ENCODE peak calls at places on chromosomes 2 and 18, in ten cellular contexts. One of them, this sample, is unnamed.

GRCh38 chr2:231929961-231930600 is 3.9 kb upstream of the NPPC start:
- DNase-seq in NCI-H510A: no peak
- DNase-seq in neuronal stem cell: no peak
- DNase-seq in D341Med: peak
- DNase-seq in GM10248: peak
- DNase-seq in HS-5: no peak
- DNase-seq in right lobe of liver: peak
- DNase-seq in activated T-cell treated with anti-CD3 and anti-CD28 coated beads for 48 hours: peak
- DNase-seq in sigmoid colon: peak
- DNase-seq in pancreas: no peak
- DNase-seq in this sample: no peak

GRCh38 chr2:73877071-73877802 is 15.6 kb upstream of the ACTG2 start:
- DNase-seq in pancreas: no peak
- DNase-seq in sigmoid colon: no peak
- DNase-seq in right lobe of liver: no peak
- DNase-seq in HS-5: no peak
- DNase-seq in activated T-cell treated with anti-CD3 and anti-CD28 coated beads for 48 hours: no peak
- DNase-seq in D341Med: no peak
- DNase-seq in neuronal stem cell: no peak
- DNase-seq in GM10248: no peak
- DNase-seq in NCI-H510A: no peak
- DNase-seq in this sample: no peak

GRCh38 chr2:54740333-54740732 is 16.9 kb downstream of the EML6 start:
- DNase-seq in D341Med: no peak
- DNase-seq in activated T-cell treated with anti-CD3 and anti-CD28 coated beads for 48 hours: no peak
- DNase-seq in sigmoid colon: no peak
- DNase-seq in HS-5: no peak
- DNase-seq in right lobe of liver: no peak
- DNase-seq in pancreas: no peak
- DNase-seq in NCI-H510A: no peak
- DNase-seq in neuronal stem cell: no peak
- DNase-seq in GM10248: no peak
- DNase-seq in this sample: no peak

GRCh38 chr2:198525196-198525595 is 720.8 kb downstream of the PLCL1 start:
- DNase-seq in HS-5: no peak
- DNase-seq in pancreas: no peak
- DNase-seq in activated T-cell treated with anti-CD3 and anti-CD28 coated beads for 48 hours: no peak
- DNase-seq in GM10248: no peak
- DNase-seq in sigmoid colon: no peak
- DNase-seq in NCI-H510A: no peak
- DNase-seq in right lobe of liver: no peak
- DNase-seq in neuronal stem cell: no peak
- DNase-seq in D341Med: no peak
- DNase-seq in this sample: no peak

GRCh38 chr2:224009605-224010330 is 29.3 kb downstream of the SERPINE2 start:
- DNase-seq in D341Med: no peak
- DNase-seq in GM10248: no peak
- DNase-seq in HS-5: no peak
- DNase-seq in NCI-H510A: no peak
- DNase-seq in sigmoid colon: no peak
- DNase-seq in pancreas: no peak
- DNase-seq in neuronal stem cell: no peak
- DNase-seq in activated T-cell treated with anti-CD3 and anti-CD28 coated beads for 48 hours: no peak
- DNase-seq in right lobe of liver: no peak
- DNase-seq in this sample: no peak

GRCh38 chr2:165114345-165114943 is 89.4 kb downstream of the SCN3A start:
- DNase-seq in sigmoid colon: no peak
- DNase-seq in HS-5: peak
- DNase-seq in D341Med: no peak
- DNase-seq in GM10248: no peak
- DNase-seq in NCI-H510A: no peak
- DNase-seq in right lobe of liver: no peak
- DNase-seq in pancreas: no peak
- DNase-seq in activated T-cell treated with anti-CD3 and anti-CD28 coated beads for 48 hours: no peak
- DNase-seq in neuronal stem cell: no peak
- DNase-seq in this sample: no peak

GRCh38 chr2:113762377-113763118 is 6.1 kb upstream of the SLC35F5 start:
- DNase-seq in D341Med: no peak
- DNase-seq in GM10248: no peak
- DNase-seq in HS-5: peak
- DNase-seq in pancreas: no peak
- DNase-seq in neuronal stem cell: no peak
- DNase-seq in sigmoid colon: no peak
- DNase-seq in activated T-cell treated with anti-CD3 and anti-CD28 coated beads for 48 hours: no peak
- DNase-seq in right lobe of liver: no peak
- DNase-seq in NCI-H510A: no peak
- DNase-seq in this sample: no peak

GRCh38 chr2:102841107-102841840 is 79.4 kb downstream of the TMEM182 start:
- DNase-seq in activated T-cell treated with anti-CD3 and anti-CD28 coated beads for 48 hours: peak
- DNase-seq in NCI-H510A: peak
- DNase-seq in GM10248: peak
- DNase-seq in pancreas: peak
- DNase-seq in sigmoid colon: peak
- DNase-seq in right lobe of liver: peak
- DNase-seq in HS-5: no peak
- DNase-seq in neuronal stem cell: peak
- DNase-seq in D341Med: peak
- DNase-seq in this sample: no peak

GRCh38 chr2:149765636-149766035 is 178.1 kb upstream of the MMADHC start:
- DNase-seq in activated T-cell treated with anti-CD3 and anti-CD28 coated beads for 48 hours: no peak
- DNase-seq in D341Med: no peak
- DNase-seq in right lobe of liver: no peak
- DNase-seq in sigmoid colon: no peak
- DNase-seq in pancreas: no peak
- DNase-seq in HS-5: no peak
- DNase-seq in NCI-H510A: no peak
- DNase-seq in neuronal stem cell: no peak
- DNase-seq in GM10248: no peak
- DNase-seq in this sample: no peak

GRCh38 chr2:143128681-143129580 is at the start of gene ARHGAP15:
- DNase-seq in GM10248: peak
- DNase-seq in D341Med: no peak
- DNase-seq in right lobe of liver: no peak
- DNase-seq in pancreas: no peak
- DNase-seq in activated T-cell treated with anti-CD3 and anti-CD28 coated beads for 48 hours: peak
- DNase-seq in sigmoid colon: no peak
- DNase-seq in NCI-H510A: no peak
- DNase-seq in HS-5: no peak
- DNase-seq in neuronal stem cell: no peak
- DNase-seq in this sample: peak

GRCh38 chr18:26056291-26056690 is 34.1 kb downstream of the SS18 start:
- DNase-seq in HS-5: no peak
- DNase-seq in pancreas: no peak
- DNase-seq in D341Med: no peak
- DNase-seq in GM10248: no peak
- DNase-seq in right lobe of liver: no peak
- DNase-seq in NCI-H510A: no peak
- DNase-seq in sigmoid colon: no peak
- DNase-seq in neuronal stem cell: no peak
- DNase-seq in activated T-cell treated with anti-CD3 and anti-CD28 coated beads for 48 hours: no peak
- DNase-seq in this sample: no peak

GRCh38 chr2:70643715-70644114 is 90.1 kb upstream of the TGFA start:
- DNase-seq in GM10248: no peak
- DNase-seq in NCI-H510A: no peak
- DNase-seq in activated T-cell treated with anti-CD3 and anti-CD28 coated beads for 48 hours: peak
- DNase-seq in right lobe of liver: no peak
- DNase-seq in pancreas: no peak
- DNase-seq in neuronal stem cell: no peak
- DNase-seq in sigmoid colon: no peak
- DNase-seq in HS-5: no peak
- DNase-seq in D341Med: peak
- DNase-seq in this sample: peak

GRCh38 chr2:61770298-61770697 is 83.6 kb downstream of the FAM161A start:
- DNase-seq in NCI-H510A: no peak
- DNase-seq in activated T-cell treated with anti-CD3 and anti-CD28 coated beads for 48 hours: no peak
- DNase-seq in neuronal stem cell: no peak
- DNase-seq in pancreas: no peak
- DNase-seq in right lobe of liver: no peak
- DNase-seq in D341Med: no peak
- DNase-seq in HS-5: no peak
- DNase-seq in sigmoid colon: no peak
- DNase-seq in GM10248: no peak
- DNase-seq in this sample: no peak

GRCh38 chr2:158501301-158501700 is 44.5 kb downstream of the PKP4 start:
- DNase-seq in neuronal stem cell: no peak
- DNase-seq in pancreas: peak
- DNase-seq in GM10248: no peak
- DNase-seq in sigmoid colon: peak
- DNase-seq in activated T-cell treated with anti-CD3 and anti-CD28 coated beads for 48 hours: no peak
- DNase-seq in D341Med: no peak
- DNase-seq in HS-5: no peak
- DNase-seq in right lobe of liver: no peak
- DNase-seq in NCI-H510A: peak
- DNase-seq in this sample: no peak

GRCh38 chr2:85810376-85811172 is 56.8 kb downstream of the ATOH8 start:
- DNase-seq in right lobe of liver: no peak
- DNase-seq in D341Med: no peak
- DNase-seq in GM10248: no peak
- DNase-seq in sigmoid colon: no peak
- DNase-seq in NCI-H510A: no peak
- DNase-seq in neuronal stem cell: no peak
- DNase-seq in HS-5: no peak
- DNase-seq in pancreas: no peak
- DNase-seq in activated T-cell treated with anti-CD3 and anti-CD28 coated beads for 48 hours: no peak
- DNase-seq in this sample: no peak

GRCh38 chr2:144553379-144553778 is 33.5 kb upstream of the ZEB2 start:
- DNase-seq in activated T-cell treated with anti-CD3 and anti-CD28 coated beads for 48 hours: no peak
- DNase-seq in neuronal stem cell: no peak
- DNase-seq in NCI-H510A: no peak
- DNase-seq in HS-5: peak
- DNase-seq in pancreas: no peak
- DNase-seq in right lobe of liver: no peak
- DNase-seq in GM10248: no peak
- DNase-seq in D341Med: no peak
- DNase-seq in sigmoid colon: no peak
- DNase-seq in this sample: no peak

GRCh38 chr2:28586864-28587263 is 91.0 kb downstream of the PLB1 start:
- DNase-seq in right lobe of liver: no peak
- DNase-seq in GM10248: no peak
- DNase-seq in pancreas: no peak
- DNase-seq in sigmoid colon: peak
- DNase-seq in NCI-H510A: no peak
- DNase-seq in neuronal stem cell: no peak
- DNase-seq in D341Med: no peak
- DNase-seq in HS-5: no peak
- DNase-seq in activated T-cell treated with anti-CD3 and anti-CD28 coated beads for 48 hours: no peak
- DNase-seq in this sample: peak

GRCh38 chr2:216546646-216547403 is 48.2 kb downstream of the RPL37A start:
- DNase-seq in NCI-H510A: no peak
- DNase-seq in activated T-cell treated with anti-CD3 and anti-CD28 coated beads for 48 hours: no peak
- DNase-seq in HS-5: no peak
- DNase-seq in right lobe of liver: no peak
- DNase-seq in neuronal stem cell: no peak
- DNase-seq in pancreas: no peak
- DNase-seq in GM10248: no peak
- DNase-seq in D341Med: no peak
- DNase-seq in sigmoid colon: no peak
- DNase-seq in this sample: no peak

GRCh38 chr2:208097801-208098200 is 26.5 kb downstream of the CRYGD start:
- DNase-seq in right lobe of liver: no peak
- DNase-seq in sigmoid colon: no peak
- DNase-seq in activated T-cell treated with anti-CD3 and anti-CD28 coated beads for 48 hours: no peak
- DNase-seq in NCI-H510A: no peak
- DNase-seq in D341Med: no peak
- DNase-seq in pancreas: no peak
- DNase-seq in HS-5: no peak
- DNase-seq in GM10248: no peak
- DNase-seq in neuronal stem cell: no peak
- DNase-seq in this sample: no peak

GRCh38 chr2:216202602-216203250 is 93.6 kb downstream of the XRCC5 start:
- DNase-seq in GM10248: no peak
- DNase-seq in activated T-cell treated with anti-CD3 and anti-CD28 coated beads for 48 hours: no peak
- DNase-seq in pancreas: no peak
- DNase-seq in sigmoid colon: no peak
- DNase-seq in NCI-H510A: no peak
- DNase-seq in neuronal stem cell: no peak
- DNase-seq in right lobe of liver: no peak
- DNase-seq in D341Med: no peak
- DNase-seq in HS-5: no peak
- DNase-seq in this sample: no peak

GRCh38 chr2:216206821-216207220 is 97.7 kb downstream of the XRCC5 start:
- DNase-seq in right lobe of liver: no peak
- DNase-seq in sigmoid colon: no peak
- DNase-seq in GM10248: no peak
- DNase-seq in neuronal stem cell: no peak
- DNase-seq in D341Med: no peak
- DNase-seq in activated T-cell treated with anti-CD3 and anti-CD28 coated beads for 48 hours: no peak
- DNase-seq in HS-5: no peak
- DNase-seq in NCI-H510A: no peak
- DNase-seq in pancreas: no peak
- DNase-seq in this sample: no peak

GRCh38 chr18:77062518-77063003 is 70.0 kb downstream of the MBP start:
- DNase-seq in pancreas: no peak
- DNase-seq in neuronal stem cell: no peak
- DNase-seq in D341Med: no peak
- DNase-seq in sigmoid colon: no peak
- DNase-seq in right lobe of liver: no peak
- DNase-seq in NCI-H510A: no peak
- DNase-seq in GM10248: peak
- DNase-seq in activated T-cell treated with anti-CD3 and anti-CD28 coated beads for 48 hours: no peak
- DNase-seq in HS-5: no peak
- DNase-seq in this sample: peak

GRCh38 chr2:239961662-239962220 is 63.4 kb downstream of the NDUFA10 start:
- DNase-seq in neuronal stem cell: no peak
- DNase-seq in sigmoid colon: peak
- DNase-seq in D341Med: no peak
- DNase-seq in activated T-cell treated with anti-CD3 and anti-CD28 coated beads for 48 hours: no peak
- DNase-seq in HS-5: no peak
- DNase-seq in pancreas: no peak
- DNase-seq in right lobe of liver: no peak
- DNase-seq in GM10248: no peak
- DNase-seq in NCI-H510A: no peak
- DNase-seq in this sample: no peak

GRCh38 chr18:34494359-34494696 is 215.8 kb upstream of the DTNA start:
- DNase-seq in HS-5: no peak
- DNase-seq in activated T-cell treated with anti-CD3 and anti-CD28 coated beads for 48 hours: no peak
- DNase-seq in D341Med: no peak
- DNase-seq in pancreas: peak
- DNase-seq in right lobe of liver: no peak
- DNase-seq in neuronal stem cell: no peak
- DNase-seq in GM10248: no peak
- DNase-seq in sigmoid colon: peak
- DNase-seq in NCI-H510A: no peak
- DNase-seq in this sample: no peak

GRCh38 chr2:229237270-229237669 is 33.8 kb downstream of the PID1 start:
- DNase-seq in activated T-cell treated with anti-CD3 and anti-CD28 coated beads for 48 hours: no peak
- DNase-seq in D341Med: no peak
- DNase-seq in neuronal stem cell: no peak
- DNase-seq in GM10248: no peak
- DNase-seq in sigmoid colon: no peak
- DNase-seq in NCI-H510A: no peak
- DNase-seq in right lobe of liver: no peak
- DNase-seq in HS-5: no peak
- DNase-seq in pancreas: no peak
- DNase-seq in this sample: no peak

GRCh38 chr2:156697906-156698305 is 261.7 kb downstream of the GPD2 start:
- DNase-seq in right lobe of liver: no peak
- DNase-seq in NCI-H510A: no peak
- DNase-seq in HS-5: no peak
- DNase-seq in GM10248: no peak
- DNase-seq in D341Med: no peak
- DNase-seq in neuronal stem cell: no peak
- DNase-seq in activated T-cell treated with anti-CD3 and anti-CD28 coated beads for 48 hours: no peak
- DNase-seq in sigmoid colon: no peak
- DNase-seq in pancreas: no peak
- DNase-seq in this sample: no peak

GRCh38 chr2:71428472-71429383 is 24.6 kb upstream of the DYSF start:
- DNase-seq in pancreas: no peak
- DNase-seq in D341Med: no peak
- DNase-seq in activated T-cell treated with anti-CD3 and anti-CD28 coated beads for 48 hours: no peak
- DNase-seq in sigmoid colon: no peak
- DNase-seq in HS-5: no peak
- DNase-seq in neuronal stem cell: no peak
- DNase-seq in right lobe of liver: no peak
- DNase-seq in GM10248: no peak
- DNase-seq in NCI-H510A: no peak
- DNase-seq in this sample: no peak

GRCh38 chr2:170086751-170087150 is 91.2 kb upstream of the MYO3B start:
- DNase-seq in activated T-cell treated with anti-CD3 and anti-CD28 coated beads for 48 hours: no peak
- DNase-seq in D341Med: no peak
- DNase-seq in HS-5: no peak
- DNase-seq in sigmoid colon: no peak
- DNase-seq in pancreas: no peak
- DNase-seq in neuronal stem cell: no peak
- DNase-seq in NCI-H510A: no peak
- DNase-seq in right lobe of liver: no peak
- DNase-seq in GM10248: no peak
- DNase-seq in this sample: no peak